ENCODE peak calls at places on chromosomes 16 and 17, in six cellular contexts. L is heart left ventricle, W is right cardiac atrium, B is A549, S is lung, F is osteoblast. A is an unnamed sample.

GRCh38 chr17:72699566-72699965 is 392.9 kb downstream of the SLC39A11 start:
- DNase-seq in L (no peak), W (peak; percentile 80), B (no peak), S (no peak), F (peak; percentile 94), A (no peak)

GRCh38 chr17:5508855-5509254 is 22.5 kb downstream of the MIS12 start:
- DNase-seq in L (no peak), W (no peak), B (no peak), S (no peak), F (peak; percentile 86), A (no peak)

GRCh38 chr16:634996-635395 is 1.1 kb downstream of the METTL26 start:
- DNase-seq in L (no peak), W (no peak), B (no peak), S (no peak), F (no peak), A (no peak)

GRCh38 chr16:57308041-57308440 is 23.6 kb upstream of the PLLP start:
- DNase-seq in L (no peak), W (no peak), B (no peak), S (no peak), F (peak; percentile 25), A (no peak)

GRCh38 chr17:82242977-82243647 is 14.3 kb downstream of the SLC16A3 start:
- DNase-seq in L (peak; percentile 87), W (peak; percentile 89), B (no peak), S (peak; percentile 90), F (peak; percentile 97), A (peak; percentile 84)

GRCh38 chr16:57675752-57676623 is 7.9 kb downstream of the ADGRG3 start:
- DNase-seq in L (peak; percentile 36), W (no peak), B (no peak), S (no peak), F (peak; percentile 82), A (no peak)

GRCh38 chr17:18151290-18151689 is 32.3 kb upstream of the ALKBH5 start:
- DNase-seq in L (no peak), W (no peak), B (no peak), S (no peak), F (no peak), A (no peak)

GRCh38 chr16:59688006-59688405 is 953.9 kb upstream of the GOT2 start:
- DNase-seq in L (no peak), W (no peak), B (no peak), S (no peak), F (no peak), A (no peak)

GRCh38 chr16:11391576-11391975 is 46.3 kb downstream of the RMI2 start:
- DNase-seq in L (peak; percentile 60), W (no peak), B (no peak), S (peak; percentile 83), F (no peak), A (peak; percentile 96)

GRCh38 chr17:62673614-62674362 is 46.3 kb downstream of the MRC2 start:
- DNase-seq in L (peak; percentile 26), W (no peak), B (no peak), S (no peak), F (peak; percentile 47), A (no peak)

GRCh38 chr16:83717814-83718213 is 90.0 kb upstream of the HSBP1 start:
- DNase-seq in L (no peak), W (no peak), B (no peak), S (no peak), F (peak; percentile 68), A (no peak)

GRCh38 chr16:86501989-86502855 is 8.1 kb upstream of the FOXF1 start:
- DNase-seq in L (no peak), W (no peak), B (no peak), S (no peak), F (peak; percentile 60), A (no peak)

GRCh38 chr16:58491-59439 is 5.1 kb downstream of the SNRNP25 start:
- DNase-seq in L (no peak), W (no peak), B (no peak), S (no peak), F (peak; percentile 72), A (peak; percentile 55)

GRCh38 chr17:48611213-48611612 is 396 bp upstream of the HOXB7 start:
- DNase-seq in L (no peak), W (no peak), B (peak; percentile 79), S (no peak), F (no peak), A (no peak)

GRCh38 chr16:68664297-68664696 is 19.2 kb downstream of the CDH3 start:
- DNase-seq in L (no peak), W (no peak), B (no peak), S (no peak), F (peak; percentile 78), A (no peak)

DNA sequence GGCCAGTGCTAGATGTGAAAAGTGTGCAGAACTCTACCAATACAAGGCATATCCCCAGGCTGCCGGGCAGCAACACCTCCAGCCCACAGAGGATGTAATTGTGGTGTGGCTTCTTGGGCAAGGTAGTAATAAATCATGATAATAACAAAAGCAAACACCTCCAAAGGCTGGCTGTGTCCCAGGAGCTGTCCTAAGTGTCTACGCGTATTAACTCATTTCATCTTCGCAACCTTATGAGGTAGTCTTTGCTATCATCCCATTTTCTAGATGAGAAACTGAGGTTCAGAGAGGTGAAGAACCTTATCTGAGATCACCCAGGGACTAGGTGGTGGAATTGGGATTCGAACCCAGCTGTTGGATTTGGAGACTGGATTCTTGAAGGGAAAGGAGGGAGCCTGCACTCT is 5.3 kb downstream of the PDK2 start:
- DNase-seq in L (peak; percentile 32), W (no peak), B (no peak), S (no peak), F (no peak), A (no peak)
- H3K4me3 ChIP-seq in L (no peak overlapping the region), W (no peak overlapping the region), B (no peak overlapping the region), S (no peak overlapping the region), F (no peak overlapping the region), A (no peak overlapping the region)

GRCh38 chr16:79597775-79598174 is 2.8 kb downstream of the MAF start:
- DNase-seq in L (no peak), W (no peak), B (no peak), S (no peak), F (peak; percentile 76), A (no peak)
- H3K4me3 ChIP-seq in L (peak overlapping the region; percentile 66), W (peak overlapping the region; percentile 75), B (no peak overlapping the region), S (peak overlapping the region; percentile 86), F (peak overlapping the region; percentile 74), A (no peak overlapping the region)

DNA sequence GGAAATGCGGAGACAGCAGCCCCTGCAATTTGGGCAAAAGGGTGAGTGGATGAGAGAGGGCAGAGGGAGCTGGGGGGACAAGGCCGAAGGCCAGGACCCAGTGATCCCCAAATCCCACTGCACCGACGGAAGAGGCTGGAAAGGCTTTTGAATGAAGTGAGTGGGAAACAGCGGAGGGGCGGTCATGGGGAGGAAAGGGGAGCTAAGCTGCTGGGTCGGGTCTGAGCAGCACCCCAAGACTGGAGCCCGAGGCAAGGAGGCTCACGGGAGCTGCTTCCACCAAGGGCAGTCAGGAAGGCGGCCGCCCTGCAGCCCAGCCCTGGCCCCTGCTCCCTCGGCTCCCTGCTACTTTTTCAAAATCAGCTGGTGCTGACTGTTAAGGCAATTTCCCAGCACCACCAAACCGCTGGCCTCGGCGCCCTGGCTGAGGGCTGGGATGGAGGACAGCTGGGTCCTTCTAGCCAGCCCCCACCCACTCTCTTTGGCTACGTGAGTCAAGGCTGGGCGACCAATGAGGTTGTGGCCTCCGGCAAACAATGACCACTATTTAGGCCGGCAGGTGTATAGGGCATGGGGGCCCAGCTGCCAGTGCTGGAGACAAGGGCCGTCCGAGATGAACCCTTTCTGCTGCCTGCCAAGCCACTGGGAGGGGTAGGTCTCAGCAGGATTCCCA is 509 bp downstream of the SERPINF1 start:
- DNase-seq in L (peak; percentile 81), W (peak; percentile 75), B (no peak), S (no peak), F (peak; percentile 86), A (peak; percentile 32)
- H3K4me3 ChIP-seq in L (peak overlapping the region; percentile 41), W (peak overlapping the region; percentile 59), B (no peak overlapping the region), S (no peak overlapping the region), F (peak overlapping the region; percentile 71), A (no peak overlapping the region)

DNA sequence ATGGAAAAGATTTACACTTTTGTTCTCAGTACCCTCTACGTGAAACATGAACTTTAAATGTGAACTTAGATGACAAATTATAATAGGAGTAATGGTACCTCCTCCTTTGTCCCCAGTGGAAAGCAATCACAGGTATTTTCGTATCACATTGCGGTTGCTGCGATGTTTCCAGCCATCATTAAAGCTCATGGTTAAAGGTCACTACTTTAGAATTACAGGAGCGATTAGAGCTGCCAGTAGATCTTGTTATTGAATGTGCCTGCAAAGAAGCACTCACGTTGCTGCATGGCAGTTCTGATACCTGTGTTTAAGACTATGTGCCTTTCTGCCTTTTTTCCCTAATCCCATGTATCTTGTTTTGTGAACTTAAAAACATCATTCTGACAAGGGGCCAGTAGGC is 301.0 kb downstream of the CPPED1 start:
- DNase-seq in L (no peak), W (no peak), B (no peak), S (no peak), F (no peak), A (no peak)
- H3K4me3 ChIP-seq in L (no peak overlapping the region), W (no peak overlapping the region), B (no peak overlapping the region), S (no peak overlapping the region), F (no peak overlapping the region), A (no peak overlapping the region)

DNA sequence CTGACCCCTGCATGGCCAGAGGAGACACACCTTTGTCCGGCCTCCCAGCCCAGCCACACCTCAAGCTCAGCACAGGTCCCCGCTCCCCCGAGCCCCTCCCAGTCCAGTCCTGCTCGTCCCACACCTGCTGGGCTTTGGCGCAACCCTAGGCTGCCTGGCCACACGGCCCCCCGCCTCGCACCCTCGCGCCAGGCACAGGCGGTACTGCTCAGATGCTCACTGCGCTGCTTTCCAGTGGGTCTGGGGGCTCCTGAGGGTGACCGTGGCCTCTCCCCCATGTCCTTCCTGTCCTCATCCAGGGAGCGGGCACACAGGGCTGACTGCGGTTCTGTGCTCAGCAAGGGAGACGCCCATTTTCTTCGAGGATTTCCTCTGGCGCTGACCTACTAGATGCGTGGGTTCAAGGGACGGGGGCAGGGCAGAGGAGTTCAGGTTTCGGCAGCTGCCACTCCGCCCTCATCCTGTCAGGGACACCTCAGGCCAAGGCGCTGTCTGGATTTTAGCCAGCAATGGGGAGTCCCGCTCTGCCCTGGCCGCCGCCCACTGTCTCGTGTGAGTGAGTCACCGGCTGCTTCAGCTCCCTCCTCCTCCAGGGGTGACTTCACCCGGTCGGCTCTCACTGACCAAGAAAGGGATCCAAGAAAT is 118.0 kb upstream of the ZNF469 start:
- DNase-seq in L (peak; percentile 93), W (peak; percentile 97), B (peak; percentile 56), S (peak; percentile 93), F (peak; percentile 93), A (peak; percentile 85)
- H3K4me3 ChIP-seq in L (no peak overlapping the region), W (no peak overlapping the region), B (no peak overlapping the region), S (no peak overlapping the region), F (peak overlapping the region; percentile 39), A (no peak overlapping the region)

GRCh38 chr16:4934591-4934990 is 2.4 kb downstream of the PPL start:
- DNase-seq in L (no peak), W (no peak), B (no peak), S (no peak), F (peak; percentile 29), A (no peak)

GRCh38 chr16:4933433-4933832 is 3.5 kb downstream of the PPL start:
- DNase-seq in L (no peak), W (no peak), B (no peak), S (no peak), F (no peak), A (no peak)

GRCh38 chr16:4928227-4928626 is 8.7 kb downstream of the PPL start:
- DNase-seq in L (no peak), W (no peak), B (no peak), S (no peak), F (peak; percentile 3), A (no peak)

GRCh38 chr16:4933871-4934395 is 3.0 kb downstream of the PPL start:
- DNase-seq in L (no peak), W (no peak), B (no peak), S (no peak), F (no peak), A (no peak)

GRCh38 chr16:4931381-4931780 is 5.6 kb downstream of the PPL start:
- DNase-seq in L (no peak), W (no peak), B (no peak), S (no peak), F (no peak), A (no peak)
- H3K4me3 ChIP-seq in L (no peak overlapping the region), W (no peak overlapping the region), B (no peak overlapping the region), S (no peak overlapping the region), F (no peak overlapping the region), A (no peak overlapping the region)

GRCh38 chr16:49755291-49755611 is 100.7 kb downstream of the ZNF423 start:
- DNase-seq in L (no peak), W (no peak), B (peak; percentile 62), S (no peak), F (peak; percentile 90), A (no peak)
- H3K4me3 ChIP-seq in L (peak overlapping the region; percentile 38), W (peak overlapping the region; percentile 49), B (peak overlapping the region; percentile 30), S (no peak overlapping the region), F (peak overlapping the region; percentile 58), A (peak overlapping the region; percentile 15)